ENCODE peak calls at places on chromosome 18, in four cellular contexts. Q is mesenteric fat pad, R is left cardiac atrium, O is heart left ventricle. V is an unnamed sample.

GRCh38 chr18:52992041-52992440 is 652.0 kb downstream of the DCC start:
- DNase-seq in Q (no peak), R (no peak), O (no peak), V (peak; percentile 17)

GRCh38 chr18:68494802-68495560 is 219.9 kb downstream of the TMX3 start:
- DNase-seq in Q (no peak), R (peak; percentile 22), O (no peak), V (peak; percentile 65)

GRCh38 chr18:37567061-37567993 is 1.7 kb upstream of the CELF4 start:
- DNase-seq in Q (no peak), R (no peak), O (no peak), V (peak; percentile 24)

GRCh38 chr18:38851526-38851925 is 1285.9 kb upstream of the CELF4 start:
- DNase-seq in Q (no peak), R (no peak), O (no peak), V (no peak)

GRCh38 chr18:2096581-2096980 is 474.7 kb downstream of the METTL4 start:
- DNase-seq in Q (no peak), R (no peak), O (no peak), V (no peak)

GRCh38 chr18:76491801-76492668 is 3.0 kb downstream of the ZNF516 start:
- DNase-seq in Q (no peak), R (peak; percentile 54), O (peak; percentile 36), V (peak; percentile 79)

GRCh38 chr18:3903341-3903740 is 453.4 kb downstream of the TGIF1 start:
- DNase-seq in Q (no peak), R (no peak), O (no peak), V (no peak)

GRCh38 chr18:55838841-55839240 is 250.8 kb upstream of the TCF4 start:
- DNase-seq in Q (no peak), R (no peak), O (no peak), V (no peak)

GRCh38 chr18:45218436-45218835 is 396.8 kb upstream of the SLC14A2 start:
- DNase-seq in Q (no peak), R (no peak), O (no peak), V (no peak)

GRCh38 chr18:13217466-13217961 is 1.0 kb upstream of the LDLRAD4 start:
- DNase-seq in Q (no peak), R (peak; percentile 80), O (peak; percentile 78), V (peak; percentile 85)